ENCODE peak calls at places on chromosomes 12 and 14, in five cellular contexts. One of them, this sample, is unnamed.

GRCh38 chr14:36915089-36915488 is 253.4 kb downstream of the PAX9 start:
- DNase-seq in pons: no peak
- DNase-seq in skeletal muscle cell: no peak
- DNase-seq in Caki2: no peak
- DNase-seq in Panc1: no peak
- DNase-seq in this sample: no peak

GRCh38 chr14:75373616-75374015 is 54.2 kb upstream of the JDP2 start:
- DNase-seq in pons: peak; percentile 72
- DNase-seq in skeletal muscle cell: no peak
- DNase-seq in Caki2: no peak
- DNase-seq in Panc1: no peak
- DNase-seq in this sample: peak; percentile 62

GRCh38 chr14:85527458-85527857 is 2.5 kb upstream of the FLRT2 start:
- DNase-seq in pons: no peak
- DNase-seq in skeletal muscle cell: no peak
- DNase-seq in Caki2: no peak
- DNase-seq in Panc1: no peak
- DNase-seq in this sample: no peak

GRCh38 chr14:78982551-78982950 is 812.4 kb downstream of the NRXN3 start:
- DNase-seq in pons: no peak
- DNase-seq in skeletal muscle cell: no peak
- DNase-seq in Caki2: no peak
- DNase-seq in Panc1: no peak
- DNase-seq in this sample: no peak

GRCh38 chr12:57521475-57522018 is 1.1 kb upstream of the MBD6 start:
- DNase-seq in pons: peak; percentile 59
- DNase-seq in skeletal muscle cell: no peak
- DNase-seq in Caki2: no peak
- DNase-seq in Panc1: peak; percentile 30
- DNase-seq in this sample: no peak

GRCh38 chr12:73629893-73630872 is 907.5 kb upstream of the ATXN7L3B start:
- DNase-seq in pons: no peak
- DNase-seq in skeletal muscle cell: no peak
- DNase-seq in Caki2: no peak
- DNase-seq in Panc1: no peak
- DNase-seq in this sample: no peak

GRCh38 chr12:96015672-96016071 is 19.5 kb upstream of the HAL start:
- DNase-seq in pons: peak; percentile 17
- DNase-seq in skeletal muscle cell: no peak
- DNase-seq in Caki2: no peak
- DNase-seq in Panc1: no peak
- DNase-seq in this sample: no peak

GRCh38 chr12:132143328-132144071 is 619 bp downstream of the DDX51 start:
- DNase-seq in pons: no peak
- DNase-seq in skeletal muscle cell: no peak
- DNase-seq in Caki2: no peak
- DNase-seq in Panc1: no peak
- DNase-seq in this sample: no peak

GRCh38 chr12:62285284-62285683 is 25.1 kb downstream of the USP15 start:
- DNase-seq in pons: no peak
- DNase-seq in skeletal muscle cell: no peak
- DNase-seq in Caki2: no peak
- DNase-seq in Panc1: no peak
- DNase-seq in this sample: no peak

GRCh38 chr12:49832836-49833421 is 4.7 kb upstream of the NCKAP5L start:
- DNase-seq in pons: no peak
- DNase-seq in skeletal muscle cell: no peak
- DNase-seq in Caki2: no peak
- DNase-seq in Panc1: no peak
- DNase-seq in this sample: no peak

GRCh38 chr14:50040401-50040775 is 76.0 kb downstream of the VCPKMT start:
- DNase-seq in pons: no peak
- DNase-seq in skeletal muscle cell: no peak
- DNase-seq in Caki2: peak; percentile 31
- DNase-seq in Panc1: no peak
- DNase-seq in this sample: no peak

GRCh38 chr12:51823875-51824565 is 24.5 kb downstream of the FIGNL2 start:
- DNase-seq in pons: peak; percentile 88
- DNase-seq in skeletal muscle cell: no peak
- DNase-seq in Caki2: peak; percentile 65
- DNase-seq in Panc1: no peak
- DNase-seq in this sample: peak; percentile 73

GRCh38 chr12:100566887-100567637 is 6.4 kb upstream of the GAS2L3 start:
- DNase-seq in pons: peak; percentile 88
- DNase-seq in skeletal muscle cell: no peak
- DNase-seq in Caki2: no peak
- DNase-seq in Panc1: no peak
- DNase-seq in this sample: peak; percentile 36

GRCh38 chr14:65242732-65243134 is 140.4 kb upstream of the MAX start:
- DNase-seq in pons: no peak
- DNase-seq in skeletal muscle cell: no peak
- DNase-seq in Caki2: no peak
- DNase-seq in Panc1: no peak
- DNase-seq in this sample: no peak

GRCh38 chr14:58227096-58227819 is 17.4 kb upstream of the PSMA3 start:
- DNase-seq in pons: no peak
- DNase-seq in skeletal muscle cell: no peak
- DNase-seq in Caki2: no peak
- DNase-seq in Panc1: no peak
- DNase-seq in this sample: no peak

GRCh38 chr12:71702590-71702989 is 16.7 kb downstream of the TMEM19 start:
- DNase-seq in pons: no peak
- DNase-seq in skeletal muscle cell: no peak
- DNase-seq in Caki2: no peak
- DNase-seq in Panc1: no peak
- DNase-seq in this sample: no peak

This sample was measured in putamen.